ENCODE peak calls at places on chromosomes 3 and 15, in ten cellular contexts. K is astrocyte, T is HepG2, U is K562, M is hepatocyte, Y is HCT116, I is mammary epithelial cell, O is endothelial cell of umbilical vein, E is fibroblast of lung, C is PC-3. B is an unnamed sample.

GRCh38 chr3:127485396-127486170 is 105.0 kb downstream of the TPRA1 start:
- DNase-seq in T (no peak), E (no peak), C (no peak), U (no peak), Y (no peak), K (no peak), I (no peak), O (no peak), M (no peak), B (no peak)

GRCh38 chr3:149273096-149273751 is 51.6 kb upstream of the CP start:
- DNase-seq in Y (peak), I (peak), U (peak), O (peak), K (peak), E (peak), T (peak), M (peak), C (peak), B (peak)

GRCh38 chr15:92616621-92617179 is 38.9 kb downstream of the FAM174B start:
- DNase-seq in T (no peak), Y (no peak), M (peak), U (peak), K (peak), C (peak), E (peak), I (no peak), O (peak), B (no peak)

GRCh38 chr3:157327018-157327417 is 109.6 kb upstream of the PTX3 start:
- DNase-seq in K (no peak), C (peak), U (no peak), E (no peak), O (no peak), Y (no peak), T (no peak), M (no peak), I (no peak), B (no peak)

GRCh38 chr15:92636950-92637481 is 18.6 kb downstream of the FAM174B start:
- DNase-seq in U (no peak), M (no peak), T (no peak), I (peak), O (no peak), E (no peak), C (peak), K (no peak), Y (peak), B (no peak)

GRCh38 chr3:13141991-13142412 is 68.8 kb upstream of the IQSEC1 start:
- DNase-seq in T (no peak), M (peak), O (no peak), C (peak), K (peak), Y (no peak), U (peak), I (peak), E (peak), B (peak)

GRCh38 chr15:87777054-87777498 is 479.5 kb downstream of the NTRK3 start:
- DNase-seq in O (no peak), Y (no peak), C (peak), I (peak), M (no peak), E (peak), U (peak), K (peak), T (no peak), B (no peak)

GRCh38 chr3:113167929-113168771 is 43.2 kb upstream of the BOC start:
- DNase-seq in I (no peak), M (peak), K (no peak), T (no peak), U (no peak), C (no peak), E (no peak), O (no peak), Y (no peak), B (no peak)

GRCh38 chr3:169665264-169666078 is 2.0 kb upstream of the MECOM start:
- DNase-seq in C (no peak), K (no peak), U (no peak), M (no peak), I (no peak), O (peak), Y (no peak), E (no peak), T (no peak), B (peak)

GRCh38 chr15:84400017-84400740 is 164.6 kb downstream of the GOLGA6L4 start:
- DNase-seq in I (no peak), M (no peak), T (no peak), K (no peak), E (no peak), Y (no peak), C (no peak), U (no peak), O (no peak), B (no peak)

GRCh38 chr3:38128303-38128655 is 8.6 kb downstream of the ACAA1 start:
- DNase-seq in T (no peak), K (no peak), U (no peak), M (no peak), O (no peak), I (no peak), Y (no peak), C (no peak), E (no peak), B (no peak)

GRCh38 chr3:25423780-25424179 is 4.3 kb upstream of the RARB start:
- DNase-seq in K (peak), C (peak), I (peak), M (peak), Y (no peak), U (no peak), O (no peak), T (no peak), E (peak), B (no peak)

GRCh38 chr3:152973575-152973974 is 138.6 kb downstream of the P2RY1 start:
- DNase-seq in I (no peak), O (no peak), K (no peak), M (no peak), Y (no peak), U (no peak), E (no peak), T (no peak), C (peak), B (no peak)

GRCh38 chr3:166177130-166177529 is 339.9 kb upstream of the BCHE start:
- DNase-seq in E (peak), I (peak), T (no peak), K (peak), U (peak), O (no peak), Y (no peak), M (no peak), C (no peak), B (no peak)

GRCh38 chr3:72128906-72129305 is 344.0 kb upstream of the PROK2 start:
- DNase-seq in I (no peak), C (no peak), T (no peak), U (no peak), Y (no peak), O (no peak), M (no peak), E (no peak), K (no peak), B (no peak)

GRCh38 chr3:46971742-46972141 is 4.8 kb downstream of the CCDC12 start:
- DNase-seq in Y (no peak), E (no peak), M (no peak), C (no peak), I (no peak), K (no peak), O (no peak), T (no peak), U (peak), B (no peak)

GRCh38 chr3:49723301-49723630 is 485 bp downstream of the GMPPB start:
- DNase-seq in O (no peak), K (peak), T (peak), M (peak), E (peak), C (peak), I (peak), Y (peak), U (peak), B (peak)

GRCh38 chr3:49722896-49723295 is 855 bp downstream of the GMPPB start:
- DNase-seq in Y (no peak), U (no peak), O (no peak), I (no peak), K (no peak), T (no peak), C (no peak), M (no peak), E (no peak), B (no peak)

GRCh38 chr3:49721165-49721860 is 1.8 kb upstream of the AMIGO3 start:
- DNase-seq in E (no peak), M (no peak), I (no peak), C (no peak), O (no peak), U (no peak), T (no peak), Y (no peak), K (no peak), B (no peak)

GRCh38 chr3:49720383-49721164 is 1.1 kb upstream of the AMIGO3 start:
- DNase-seq in Y (no peak), T (no peak), E (no peak), O (no peak), C (no peak), K (no peak), I (no peak), U (no peak), M (no peak), B (no peak)

DNA sequence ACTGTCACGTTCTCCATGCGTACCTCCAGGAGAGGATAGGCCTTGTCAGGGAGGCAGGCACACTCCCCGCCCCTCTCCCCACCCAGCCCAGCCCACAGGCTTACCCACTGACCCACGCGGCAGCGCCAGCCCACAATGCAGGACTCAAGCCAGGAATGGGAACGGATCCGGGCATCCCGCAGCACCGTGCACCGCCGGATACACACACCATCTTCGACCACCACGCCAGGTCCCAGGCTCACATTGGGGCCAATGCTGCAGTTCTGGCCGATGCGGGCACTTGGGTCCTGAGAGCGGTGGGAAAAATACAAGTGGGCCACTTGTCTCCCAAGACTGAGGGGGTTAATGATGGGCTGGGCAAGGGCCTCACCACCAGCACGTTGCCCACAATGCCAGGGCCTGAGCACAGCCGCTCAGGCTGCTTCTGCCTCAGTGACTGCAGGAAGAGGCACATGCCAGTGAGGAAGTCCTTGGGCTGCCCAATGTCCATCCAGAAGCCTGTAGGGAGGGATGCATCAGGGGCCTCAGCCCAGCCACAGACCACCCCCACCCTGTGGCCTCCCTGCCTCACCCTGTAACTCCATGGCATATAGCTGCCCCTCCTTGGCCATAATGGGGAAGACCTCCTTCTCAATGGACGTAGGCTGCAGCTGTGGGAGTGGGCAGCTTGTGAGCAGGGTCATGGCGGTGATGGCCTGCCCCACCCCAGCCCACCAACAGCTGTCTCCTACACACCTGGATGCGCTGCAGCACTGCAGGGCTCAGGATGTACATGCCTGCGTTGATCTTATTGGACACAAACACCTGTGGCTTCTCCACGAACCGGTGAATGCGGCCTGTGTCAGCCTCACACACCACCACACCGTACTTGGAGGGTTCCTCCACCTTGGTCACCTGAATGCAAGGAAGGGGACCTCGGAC is 1.6 kb downstream of the GMPPB start:
- DNase-seq in U (no peak), O (no peak), C (no peak), M (no peak), T (no peak), Y (no peak), E (no peak), I (no peak), K (no peak), B (no peak)
- H3K4me3 ChIP-seq in U (peak), O (peak), C (peak), M (no peak), T (no peak), Y (peak), E (peak), I (peak), K (peak), B (no peak)

GRCh38 chr15:96369825-96370621 is 39.5 kb downstream of the NR2F2 start:
- DNase-seq in C (no peak), O (no peak), I (no peak), Y (no peak), U (no peak), T (no peak), E (no peak), M (no peak), K (no peak), B (peak)
- TF ChIP-seq EZH2 in C (no peak), O (no peak), I (no peak), Y (no peak), U (no peak), T (no peak), E (no peak), M (no peak), K (peak), B (no peak)

GRCh38 chr3:100047455-100048141 is 66.7 kb downstream of the FILIP1L start:
- DNase-seq in C (peak), Y (peak), O (peak), T (peak), U (no peak), I (peak), M (peak), K (peak), E (peak), B (peak)
- H3K4me3 ChIP-seq in C (peak), Y (no peak), O (no peak), T (no peak), U (no peak), I (no peak), M (no peak), K (no peak), E (no peak), B (no peak)

GRCh38 chr3:45549961-45550360 is 44.6 kb upstream of the LIMD1 start:
- DNase-seq in U (no peak), M (no peak), E (no peak), O (no peak), T (no peak), C (no peak), K (no peak), Y (no peak), I (no peak), B (no peak)
- TF ChIP-seq EZH2 in U (no peak), M (no peak), E (no peak), O (no peak), T (no peak), C (no peak), K (no peak), Y (no peak), I (no peak), B (no peak)

GRCh38 chr3:15151166-15151565 is 52.2 kb upstream of the RBSN start:
- DNase-seq in O (no peak), E (no peak), M (no peak), T (no peak), C (peak), K (no peak), Y (no peak), U (no peak), I (no peak), B (no peak)
- H3K4me3 ChIP-seq in O (no peak), E (no peak), M (no peak), T (no peak), C (no peak), K (no peak), Y (no peak), U (no peak), I (no peak), B (no peak)

GRCh38 chr15:96414875-96415274 is 84.4 kb downstream of the NR2F2 start:
- DNase-seq in I (no peak), E (no peak), U (no peak), T (no peak), Y (no peak), K (no peak), M (no peak), O (no peak), C (no peak), B (no peak)

GRCh38 chr15:96410175-96411055 is 79.9 kb downstream of the NR2F2 start:
- DNase-seq in I (no peak), C (no peak), O (peak), M (no peak), T (no peak), U (no peak), E (no peak), Y (no peak), K (no peak), B (peak)

GRCh38 chr15:96411056-96412031 is 80.8 kb downstream of the NR2F2 start:
- DNase-seq in Y (no peak), T (no peak), O (no peak), M (no peak), U (no peak), I (no peak), K (no peak), C (no peak), E (no peak), B (no peak)

GRCh38 chr15:96412919-96413231 is 82.4 kb downstream of the NR2F2 start:
- DNase-seq in M (no peak), T (no peak), U (no peak), K (no peak), C (peak), Y (no peak), O (no peak), I (no peak), E (no peak), B (no peak)

DNA sequence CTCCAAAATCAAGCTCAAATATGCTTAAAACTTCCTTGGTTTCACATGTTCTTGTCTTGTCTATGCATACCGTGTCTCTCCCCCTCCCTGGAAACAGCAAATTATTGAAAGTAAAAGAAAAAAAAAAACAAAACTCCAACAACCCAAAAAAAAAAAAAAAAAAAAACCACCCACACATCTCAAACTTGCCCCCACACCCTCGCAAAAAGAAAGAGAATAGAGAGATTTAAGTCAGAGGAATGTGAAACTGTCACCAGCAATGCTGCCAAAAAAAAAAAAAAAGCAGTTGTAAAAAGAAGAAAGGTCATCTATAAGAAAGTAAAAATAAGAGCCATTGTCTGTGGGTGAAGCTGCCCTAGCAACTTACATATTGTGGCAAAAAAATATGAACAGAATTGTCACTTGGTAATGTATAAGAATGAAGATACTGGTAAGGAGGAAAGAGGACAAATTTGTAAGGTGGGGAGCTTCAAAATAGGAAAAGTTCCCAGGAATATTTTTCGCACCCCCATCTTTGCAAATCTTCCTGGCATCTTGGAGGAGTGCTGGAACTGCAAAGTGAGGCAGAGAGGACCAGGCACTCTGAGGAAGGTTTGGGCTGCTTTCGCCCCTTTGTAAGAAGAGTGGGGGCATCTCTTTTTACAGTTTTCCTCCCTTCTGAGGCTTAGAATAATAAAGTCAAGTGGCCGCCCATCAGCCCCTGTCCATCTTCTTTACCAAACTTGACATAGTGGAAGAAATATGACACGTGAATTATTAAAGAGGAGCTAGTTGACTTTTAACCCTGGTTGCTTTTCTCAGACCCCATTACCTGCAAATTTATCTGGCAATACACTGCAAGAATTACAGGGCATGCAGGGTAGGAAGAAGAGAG is 81.8 kb downstream of the NR2F2 start:
- DNase-seq in U (no peak), O (no peak), K (no peak), E (no peak), M (no peak), C (no peak), Y (no peak), I (no peak), T (no peak), B (peak)
- TF ChIP-seq EZH2 in U (no peak), O (no peak), K (no peak), E (no peak), M (no peak), C (no peak), Y (no peak), I (no peak), T (no peak), B (no peak)

GRCh38 chr15:51093488-51093864 is 1.2 kb downstream of the TNFAIP8L3 start:
- DNase-seq in C (no peak), E (no peak), T (no peak), O (no peak), M (no peak), I (no peak), K (no peak), Y (no peak), U (no peak), B (no peak)

GRCh38 chr15:51095681-51096331 is 1.1 kb upstream of the TNFAIP8L3 start:
- DNase-seq in Y (no peak), O (peak), E (no peak), C (no peak), K (no peak), M (no peak), U (no peak), T (no peak), I (no peak), B (no peak)

GRCh38 chr15:51093865-51094605 is 671 bp downstream of the TNFAIP8L3 start:
- DNase-seq in Y (no peak), U (no peak), I (peak), E (no peak), M (peak), C (no peak), T (peak), O (peak), K (no peak), B (peak)

GRCh38 chr15:51096976-51097375 is 2.3 kb upstream of the TNFAIP8L3 start:
- DNase-seq in K (no peak), T (no peak), Y (no peak), M (no peak), I (no peak), O (peak), C (no peak), U (no peak), E (no peak), B (no peak)

DNA sequence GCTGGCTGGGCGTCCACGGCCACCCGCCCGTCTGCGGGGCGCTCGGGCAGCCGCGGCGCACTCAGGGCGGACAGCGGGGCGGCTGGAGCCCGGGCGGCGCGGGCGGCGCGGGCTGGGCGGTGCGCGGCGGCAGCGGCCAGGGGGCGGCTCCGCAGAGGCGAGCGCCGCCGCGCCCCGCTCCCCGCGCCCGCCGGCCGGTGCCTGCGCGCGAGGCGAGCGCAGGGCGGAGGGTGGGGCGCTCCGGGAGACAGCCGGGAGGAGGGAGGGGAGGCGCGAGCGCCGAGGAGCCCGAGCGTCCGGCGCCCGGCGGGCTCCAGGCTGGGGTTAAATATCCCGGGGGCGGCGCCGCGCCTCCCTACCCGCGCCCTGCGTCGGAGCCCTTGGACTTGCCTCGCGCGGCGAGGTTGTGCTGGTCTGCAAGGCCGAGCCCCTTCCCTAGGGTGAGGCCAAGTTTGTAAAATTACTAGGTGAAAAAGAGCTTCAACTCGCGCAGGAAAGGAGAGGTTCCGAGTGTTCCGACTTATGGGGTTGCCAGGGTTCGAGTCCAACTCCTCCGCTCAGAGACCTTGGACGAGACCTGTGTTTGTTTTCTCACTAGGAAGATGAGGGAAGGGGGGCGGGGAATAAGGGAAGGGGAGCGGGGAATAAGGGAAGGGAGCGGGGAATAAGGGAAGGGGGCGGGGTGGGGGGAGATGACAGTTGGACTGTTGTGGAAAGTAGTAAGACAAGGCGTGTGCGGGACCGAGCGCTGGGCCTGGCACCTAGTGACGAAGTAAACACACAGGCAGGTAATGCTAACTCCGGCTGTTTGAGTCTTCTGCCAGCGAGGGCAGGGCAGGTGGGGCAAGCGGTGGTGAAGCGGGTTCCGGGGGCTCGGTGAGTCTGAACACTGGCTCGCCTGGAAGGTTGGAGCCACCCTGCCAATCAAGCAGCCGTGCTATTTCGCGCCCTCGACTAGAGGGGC is at the start of gene TNFAIP8L3:
- DNase-seq in M (peak), O (peak), I (peak), Y (no peak), U (no peak), E (peak), C (no peak), K (no peak), T (peak), B (peak)
- H3K4me3 ChIP-seq in M (peak), O (peak), I (peak), Y (peak), U (no peak), E (peak), C (peak), K (peak), T (peak), B (peak)

B was measured in neural progenitor cell.